ENCODE peak calls at places on chromosomes 4 and X, in four cellular contexts. O is K562, E is GM12891, N is HL-60. Q is an unnamed sample.

GRCh38 chr4:168475745-168476144 is 4.5 kb downstream of the DDX60L start:
- DNase-seq in O (no peak), E (no peak), N (no peak), Q (no peak)

GRCh38 chrX:148609766-148610698 is 109.6 kb downstream of the AFF2 start:
- DNase-seq in O (no peak), E (no peak), N (peak; percentile 58), Q (peak; percentile 40)

GRCh38 chr4:11259837-11260236 is 168.9 kb downstream of the HS3ST1 start:
- DNase-seq in O (no peak), E (no peak), N (no peak), Q (no peak)

GRCh38 chr4:100511906-100512305 is 5.9 kb downstream of the EMCN start:
- DNase-seq in O (no peak), E (no peak), N (no peak), Q (no peak)

GRCh38 chr4:73859614-73860088 is 6.6 kb downstream of the PF4V1 start:
- DNase-seq in O (no peak), E (no peak), N (no peak), Q (no peak)

GRCh38 chr4:173169428-173170209 is 1.0 kb downstream of the GALNT7 start:
- DNase-seq in O (peak; percentile 81), E (peak; percentile 71), N (peak; percentile 78), Q (no peak)

GRCh38 chr4:25801594-25801993 is 61.2 kb downstream of the SEL1L3 start:
- DNase-seq in O (no peak), E (no peak), N (no peak), Q (no peak)

GRCh38 chrX:24676403-24677024 is 17.2 kb upstream of the POLA1 start:
- DNase-seq in O (peak; percentile 25), E (no peak), N (no peak), Q (no peak)

GRCh38 chrX:134443020-134443419 is 16.9 kb upstream of the HPRT1 start:
- DNase-seq in O (no peak), E (no peak), N (no peak), Q (no peak)

GRCh38 chrX:115058276-115058675 is 40.9 kb upstream of the IL13RA2 start:
- DNase-seq in O (no peak), E (no peak), N (no peak), Q (no peak)

GRCh38 chrX:129721414-129721813 is 17.4 kb upstream of the XPNPEP2 start:
- DNase-seq in O (no peak), E (no peak), N (no peak), Q (no peak)

GRCh38 chr4:2251795-2252529 is 9.9 kb downstream of the MXD4 start:
- DNase-seq in O (no peak), E (peak; percentile 13), N (no peak), Q (no peak)

GRCh38 chr4:180380733-180381132 is 1862.5 kb upstream of the TENM3 start:
- DNase-seq in O (no peak), E (no peak), N (no peak), Q (no peak)

GRCh38 chr4:69025191-69025998 is 70.9 kb upstream of the UGT2B7 start:
- DNase-seq in O (no peak), E (no peak), N (peak; percentile 5), Q (no peak)

GRCh38 chrX:51892921-51893745 is at the start of gene MAGED1:
- DNase-seq in O (no peak), E (peak; percentile 24), N (peak; percentile 23), Q (peak; percentile 84)

GRCh38 chrX:132435222-132435621 is 53.6 kb downstream of the MBNL3 start:
- DNase-seq in O (no peak), E (no peak), N (no peak), Q (no peak)

GRCh38 chr4:150297861-150298474 is 219.7 kb downstream of the DCLK2 start:
- DNase-seq in O (peak; percentile 14), E (no peak), N (peak; percentile 36), Q (peak; percentile 8)

GRCh38 chr4:35100932-35101331 is 1143.4 kb downstream of the ARAP2 start:
- DNase-seq in O (no peak), E (no peak), N (no peak), Q (no peak)

GRCh38 chrX:41737065-41737464 is 13.1 kb downstream of the GPR82 start:
- DNase-seq in O (peak; percentile 6), E (no peak), N (peak; percentile 66), Q (no peak)

GRCh38 chr4:186934841-186935443 is 211.3 kb upstream of the FAT1 start:
- DNase-seq in O (no peak), E (no peak), N (no peak), Q (no peak)

GRCh38 chr4:145231906-145232700 is 51.7 kb upstream of the OTUD4 start:
- DNase-seq in O (no peak), E (no peak), N (no peak), Q (no peak)

GRCh38 chrX:130715299-130715698 is 187.7 kb downstream of the ENOX2 start:
- DNase-seq in O (no peak), E (no peak), N (no peak), Q (no peak)

GRCh38 chr4:74018771-74019170 is 19.7 kb downstream of the CXCL3 start:
- DNase-seq in O (no peak), E (no peak), N (peak; percentile 28), Q (no peak)

GRCh38 chrX:100413231-100413630 is 3.2 kb upstream of the PCDH19 start:
- DNase-seq in O (peak; percentile 36), E (no peak), N (peak; percentile 51), Q (peak; percentile 2)

GRCh38 chr4:13367244-13367643 is 116.9 kb downstream of the RAB28 start:
- DNase-seq in O (no peak), E (no peak), N (no peak), Q (no peak)

GRCh38 chr4:156778606-156779005 is 193.0 kb downstream of the PDGFC start:
- DNase-seq in O (no peak), E (no peak), N (no peak), Q (no peak)

GRCh38 chrX:8921615-8922014 is 112.3 kb downstream of the FAM9B start:
- DNase-seq in O (no peak), E (no peak), N (no peak), Q (no peak)

GRCh38 chrX:14508025-14508690 is 21.2 kb upstream of the GLRA2 start:
- DNase-seq in O (no peak), E (no peak), N (no peak), Q (no peak)

GRCh38 chr4:36024901-36025610 is 219.3 kb downstream of the ARAP2 start:
- DNase-seq in O (no peak), E (no peak), N (no peak), Q (no peak)

DNA sequence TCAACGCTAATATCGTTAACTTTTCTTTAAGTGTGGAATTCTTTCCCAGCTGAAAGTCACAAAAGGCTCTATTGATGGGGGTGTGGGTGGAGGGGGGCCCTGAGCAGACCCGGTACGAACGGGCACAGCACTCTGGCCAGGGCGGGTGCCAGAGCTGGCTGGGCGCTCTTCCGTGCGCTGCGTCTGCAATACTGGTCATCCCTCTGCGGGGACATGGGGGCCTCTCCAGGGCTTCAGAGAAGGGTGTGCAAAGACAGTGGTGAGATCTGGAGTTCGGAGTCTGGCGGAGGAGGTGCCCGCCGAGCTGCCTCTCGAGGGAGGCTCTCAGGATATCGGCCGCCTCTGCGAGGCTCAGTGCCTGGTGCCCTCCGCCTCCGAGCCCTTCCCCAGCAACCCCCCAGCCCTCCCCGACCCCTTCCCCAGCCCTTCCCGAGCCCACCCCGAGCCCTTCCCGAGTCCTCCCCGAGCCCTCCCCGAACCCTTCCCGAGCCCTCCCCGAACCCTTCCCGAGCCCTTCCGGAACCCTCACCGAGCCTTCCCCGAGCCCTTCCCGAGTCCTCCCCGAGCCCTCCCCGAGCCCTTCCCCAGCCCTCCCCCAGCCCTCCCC is 34.3 kb downstream of the FGFRL1 start:
- DNase-seq in O (no peak), E (peak; percentile 28), N (no peak), Q (no peak)
- TF ChIP-seq SPI1 in O (no peak), E (no peak), N (no peak), Q (no peak)

GRCh38 chr4:148444296-148445070 is 2.3 kb upstream of the NR3C2 start:
- DNase-seq in O (no peak), E (peak; percentile 7), N (no peak), Q (no peak)
- TF ChIP-seq POLR2AphosphoS5 in O (no peak), E (no peak), N (no peak), Q (no peak)

GRCh38 chr4:7964890-7965662 is 25.4 kb upstream of the AFAP1 start:
- DNase-seq in O (no peak), E (no peak), N (no peak), Q (no peak)

GRCh38 chr4:7963691-7964090 is 24.0 kb upstream of the AFAP1 start:
- DNase-seq in O (no peak), E (no peak), N (no peak), Q (no peak)

GRCh38 chr4:7966281-7967062 is 26.8 kb upstream of the AFAP1 start:
- DNase-seq in O (no peak), E (no peak), N (no peak), Q (no peak)

GRCh38 chr4:7962609-7963508 is 23.2 kb upstream of the AFAP1 start:
- DNase-seq in O (no peak), E (no peak), N (no peak), Q (no peak)

DNA sequence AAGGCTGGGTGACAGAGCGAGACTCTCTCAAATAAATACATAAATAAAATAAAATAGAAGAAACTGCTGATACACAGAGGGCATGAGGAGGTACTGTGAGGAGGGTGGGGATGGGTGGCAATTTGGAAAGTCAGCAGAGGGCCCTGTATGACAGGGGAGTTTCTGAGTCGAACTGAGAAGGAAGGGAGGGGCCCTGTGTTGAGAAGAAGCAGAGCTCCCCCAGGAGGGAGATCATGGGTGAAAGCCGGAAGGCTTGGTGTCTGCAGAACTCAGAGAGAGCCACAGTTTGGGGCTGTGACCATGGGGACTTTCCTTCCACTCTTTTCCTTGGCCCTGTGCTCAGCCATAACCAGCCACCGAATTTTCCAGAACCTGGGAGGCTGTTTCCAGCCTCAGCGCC is 24.8 kb upstream of the AFAP1 start:
- DNase-seq in O (no peak), E (no peak), N (no peak), Q (no peak)
- TF ChIP-seq SPI1 in O (no peak), E (no peak), N (no peak), Q (no peak)

GRCh38 chr4:76253511-76253910 is 2.0 kb downstream of the FAM47E start:
- DNase-seq in O (no peak), E (no peak), N (no peak), Q (no peak)

GRCh38 chr4:76257824-76258223 is 6.3 kb downstream of the FAM47E start:
- DNase-seq in O (no peak), E (no peak), N (no peak), Q (no peak)

GRCh38 chr4:76260571-76260970 is 9.1 kb downstream of the FAM47E start:
- DNase-seq in O (no peak), E (no peak), N (no peak), Q (no peak)

GRCh38 chr4:76256032-76256431 is 4.5 kb downstream of the FAM47E start:
- DNase-seq in O (peak; percentile 46), E (no peak), N (no peak), Q (no peak)

DNA sequence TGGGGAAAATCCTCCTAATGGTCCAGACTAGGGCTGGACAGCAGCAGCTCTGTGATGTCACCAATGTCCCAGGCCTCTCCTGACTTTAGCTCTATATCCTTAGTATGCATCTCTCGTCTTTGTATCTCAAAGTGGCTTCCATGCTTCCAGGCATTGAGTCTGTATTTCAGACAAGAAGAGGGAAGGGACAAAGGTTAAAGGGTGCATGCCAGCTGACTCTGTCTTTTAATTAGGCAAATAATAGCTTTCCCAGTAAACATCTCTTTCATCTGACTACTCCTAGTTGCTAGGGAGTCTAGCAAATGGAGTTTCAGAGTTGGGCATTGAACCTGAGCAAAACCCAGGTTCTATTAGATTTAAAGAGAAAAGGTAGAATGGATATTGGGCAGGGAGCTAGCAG is 5.4 kb downstream of the FAM47E start:
- DNase-seq in O (no peak), E (no peak), N (no peak), Q (no peak)
- TF ChIP-seq POLR2AphosphoS5 in O (no peak), E (no peak), N (no peak), Q (no peak)

GRCh38 chrX:47129879-47130358 is 14.6 kb downstream of the NDUFB11 start:
- DNase-seq in O (no peak), E (no peak), N (no peak), Q (no peak)
- TF ChIP-seq SPI1 in O (no peak), E (no peak), N (no peak), Q (no peak)

Q was measured in GM12878.